ENCODE peak calls at places on chromosome 21, in ten cellular contexts. T is CD8-positive, alpha-beta memory T cell; I is effector memory CD4-positive, alpha-beta T cell; H is Peyer's patch; C is right atrium auricular region; W is HT-29; K is activated T-cell treated with anti-CD3 and anti-CD28 coated beads, Interleukin-2, amount 50 U/mL, for 4 hours; D is pancreas; A is NCI-H446; L is left ventricle myocardium inferior. R is an unnamed sample.

GRCh38 chr21:44894687-44895302 is 21.3 kb upstream of the PTTG1IP start:
- DNase-seq in T (peak; percentile 26), I (no peak), H (no peak), C (no peak), W (no peak), K (no peak), D (no peak), A (no peak), L (peak; percentile 6), R (no peak)

GRCh38 chr21:27024316-27024715 is 57.4 kb upstream of the ADAMTS5 start:
- DNase-seq in T (no peak), I (no peak), H (no peak), C (no peak), W (no peak), K (no peak), D (no peak), A (no peak), L (no peak), R (no peak)

GRCh38 chr21:30227633-30228404 is 11.9 kb upstream of the CLDN8 start:
- DNase-seq in T (no peak), I (no peak), H (no peak), C (no peak), W (peak; percentile 22), K (no peak), D (peak; percentile 24), A (peak; percentile 39), L (no peak), R (no peak)

GRCh38 chr21:39061766-39062165 is 121.5 kb downstream of the PSMG1 start:
- DNase-seq in T (no peak), I (no peak), H (no peak), C (no peak), W (no peak), K (no peak), D (no peak), A (no peak), L (no peak), R (no peak)

GRCh38 chr21:28884481-28884880 is 108.2 kb downstream of the LTN1 start:
- DNase-seq in T (no peak), I (no peak), H (no peak), C (no peak), W (no peak), K (no peak), D (no peak), A (no peak), L (no peak), R (no peak)

GRCh38 chr21:15742694-15743093 is 12.9 kb downstream of the USP25 start:
- DNase-seq in T (no peak), I (no peak), H (no peak), C (no peak), W (no peak), K (no peak), D (no peak), A (no peak), L (no peak), R (no peak)

GRCh38 chr21:25986928-25987327 is 183.6 kb downstream of the APP start:
- DNase-seq in T (no peak), I (no peak), H (no peak), C (no peak), W (no peak), K (no peak), D (no peak), A (no peak), L (no peak), R (no peak)

GRCh38 chr21:23853796-23854379 is 1753.4 kb downstream of the MRPL39 start:
- DNase-seq in T (no peak), I (no peak), H (no peak), C (no peak), W (peak; percentile 28), K (no peak), D (no peak), A (peak; percentile 36), L (no peak), R (no peak)

GRCh38 chr21:41895643-41896493 is 16.7 kb upstream of the PRDM15 start:
- DNase-seq in T (peak; percentile 58), I (peak; percentile 15), H (no peak), C (no peak), W (no peak), K (peak; percentile 46), D (no peak), A (no peak), L (no peak), R (no peak)

GRCh38 chr21:41746744-41747006 is 20.2 kb downstream of the RIPK4 start:
- DNase-seq in T (no peak), I (no peak), H (peak; percentile 34), C (no peak), W (no peak), K (no peak), D (no peak), A (no peak), L (no peak), R (no peak)

GRCh38 chr21:39954570-39954969 is 87.3 kb downstream of the PCP4 start:
- DNase-seq in T (no peak), I (no peak), H (no peak), C (no peak), W (no peak), K (no peak), D (no peak), A (no peak), L (no peak), R (no peak)

GRCh38 chr21:43301424-43302355 is 125.2 kb downstream of the SIK1 start:
- DNase-seq in T (peak; percentile 35), I (no peak), H (no peak), C (no peak), W (no peak), K (no peak), D (no peak), A (no peak), L (no peak), R (no peak)

GRCh38 chr21:33951276-33952178 is 35.9 kb upstream of the ATP5PO start:
- DNase-seq in T (no peak), I (no peak), H (no peak), C (no peak), W (no peak), K (no peak), D (no peak), A (no peak), L (no peak), R (no peak)